ENCODE peak calls at places on chromosomes 1 and 21, in four cellular contexts. V is G401; O is activated CD8-positive, alpha-beta memory T cell treated with anti-CD3 and anti-CD28 coated beads for 4 hours; R is activated T-helper 1 cell treated with anti-CD3 and anti-CD28 coated beads, Interleukin-2, amount 50 U/mL, for 16 hours. I is an unnamed sample.
A peak's percentile ranks its signal among the peaks of the same experiment; 100 is the strongest.

GRCh38 chr1:219837274-219837993 is 90.9 kb downstream of the SLC30A10 start:
- DNase-seq in R (no peak), V (peak; percentile 41), O (no peak), I (no peak)

GRCh38 chr1:53946252-53947171 is at the start of gene LRRC42:
- DNase-seq in R (no peak), O (no peak), V (no peak), I (peak; percentile 58)

GRCh38 chr1:228538831-228539230 is 51.6 kb downstream of the RNF187 start:
- DNase-seq in O (no peak), V (no peak), R (no peak), I (no peak)

GRCh38 chr1:182965861-182966260 is 12.9 kb upstream of the SHCBP1L start:
- DNase-seq in V (no peak), R (no peak), O (no peak), I (no peak)

GRCh38 chr1:32246888-32247273 is at the start of gene FAM167B:
- DNase-seq in V (no peak), R (no peak), O (no peak), I (peak; percentile 71)

GRCh38 chr1:160581970-160582369 is 2.7 kb upstream of the CD84 start:
- DNase-seq in R (no peak), V (no peak), O (no peak), I (no peak)

GRCh38 chr1:169193191-169193850 is 86.8 kb downstream of the ATP1B1 start:
- DNase-seq in V (no peak), O (no peak), R (no peak), I (no peak)

GRCh38 chr1:93829061-93829460 is 49.9 kb downstream of the DNTTIP2 start:
- DNase-seq in R (no peak), O (no peak), V (no peak), I (no peak)

GRCh38 chr1:3998086-3998485 is 98.0 kb upstream of the C1orf174 start:
- DNase-seq in R (no peak), V (no peak), O (no peak), I (no peak)

GRCh38 chr1:23989249-23989648 is 9.1 kb upstream of the SRSF10 start:
- DNase-seq in V (no peak), R (no peak), O (no peak), I (no peak)

GRCh38 chr1:179708434-179709195 is 34.5 kb upstream of the FAM163A start:
- DNase-seq in R (no peak), V (no peak), O (no peak), I (no peak)

GRCh38 chr1:28374297-28374696 is 4.8 kb downstream of the PHACTR4 start:
- DNase-seq in O (no peak), R (no peak), V (no peak), I (no peak)

GRCh38 chr1:201176931-201177330 is 13.7 kb upstream of the IGFN1 start:
- DNase-seq in R (no peak), V (peak; percentile 41), O (no peak), I (no peak)

GRCh38 chr1:160083968-160084770 is 2.8 kb downstream of the KCNJ9 start:
- DNase-seq in V (peak; percentile 89), O (peak; percentile 53), R (peak; percentile 67), I (no peak)

GRCh38 chr1:65512383-65512782 is 91.9 kb downstream of the LEPR start:
- DNase-seq in R (no peak), V (no peak), O (no peak), I (no peak)

GRCh38 chr1:160534823-160535605 is 12.0 kb upstream of the SLAMF6 start:
- DNase-seq in O (no peak), R (no peak), V (no peak), I (no peak)

GRCh38 chr21:41121785-41122415 is 46.1 kb upstream of the BACE2 start:
- DNase-seq in R (no peak), O (no peak), V (peak; percentile 21), I (peak; percentile 89)

GRCh38 chr1:71081697-71082080 is 854 bp upstream of the ZRANB2 start:
- DNase-seq in O (no peak), R (no peak), V (no peak), I (no peak)

GRCh38 chr1:67970088-67970487 is 80.3 kb downstream of the DIRAS3 start:
- DNase-seq in O (no peak), R (no peak), V (no peak), I (no peak)

GRCh38 chr1:211920141-211920572 is 89.6 kb upstream of the LPGAT1 start:
- DNase-seq in V (peak; percentile 56), R (no peak), O (no peak), I (no peak)

GRCh38 chr21:29302340-29302991 is 3.7 kb downstream of the BACH1 start:
- DNase-seq in O (no peak), V (no peak), R (no peak), I (no peak)

GRCh38 chr1:151773698-151774097 is 10.4 kb upstream of the MRPL9 start:
- DNase-seq in R (no peak), V (no peak), O (no peak), I (no peak)

GRCh38 chr1:174836543-174836942 is 163.2 kb upstream of the CACYBP start:
- DNase-seq in V (peak; percentile 67), R (no peak), O (no peak), I (no peak)

GRCh38 chr1:20787100-20787774 is at the start of gene HP1BP3:
- DNase-seq in V (peak; percentile 69), R (peak; percentile 71), O (peak; percentile 74), I (peak; percentile 67)

GRCh38 chr21:37073417-37074194 is 552 bp downstream of the TTC3 start:
- DNase-seq in R (peak; percentile 30), V (peak; percentile 80), O (peak; percentile 42), I (peak; percentile 55)

GRCh38 chr1:242651817-242652216 is 127.3 kb upstream of the PLD5 start:
- DNase-seq in V (no peak), O (no peak), R (no peak), I (no peak)

GRCh38 chr1:93690921-93691789 is 9.5 kb upstream of the BCAR3 start:
- DNase-seq in V (peak; percentile 56), R (no peak), O (no peak), I (no peak)

GRCh38 chr1:240134596-240134995 is 42.9 kb downstream of the FMN2 start:
- DNase-seq in O (no peak), V (no peak), R (no peak), I (no peak)

I was measured in breast epithelium.